ENCODE peak calls at places on chromosome 11, in nine cellular contexts. One of them, this sample, is unnamed. For H3K27me3, the result is how much of the 10 kb centered on the place peaks cover.

GRCh38 chr11:86091566-86091965 is 22.7 kb upstream of the PICALM start:
- DNase-seq in stomach: no peak
- DNase-seq in HepG2: no peak
- DNase-seq in sigmoid colon: no peak
- DNase-seq in tibial nerve: no peak
- DNase-seq in esophagus muscularis mucosa: no peak
- DNase-seq in transverse colon: no peak
- DNase-seq in K562: no peak
- DNase-seq in SK-N-SH: no peak
- DNase-seq in this sample: no peak

GRCh38 chr11:130145975-130146776 is 13.4 kb upstream of the ST14 start:
- DNase-seq in stomach: peak
- DNase-seq in HepG2: peak
- DNase-seq in sigmoid colon: no peak
- DNase-seq in tibial nerve: no peak
- DNase-seq in esophagus muscularis mucosa: no peak
- DNase-seq in transverse colon: peak
- DNase-seq in K562: no peak
- DNase-seq in SK-N-SH: no peak
- DNase-seq in this sample: no peak

GRCh38 chr11:108669711-108670110 is 4.8 kb downstream of the DDX10 start:
- DNase-seq in stomach: no peak
- DNase-seq in HepG2: no peak
- DNase-seq in sigmoid colon: no peak
- DNase-seq in tibial nerve: no peak
- DNase-seq in esophagus muscularis mucosa: no peak
- DNase-seq in transverse colon: no peak
- DNase-seq in K562: no peak
- DNase-seq in SK-N-SH: no peak
- DNase-seq in this sample: no peak

GRCh38 chr11:44727373-44728084 is 767 bp downstream of the TSPAN18 start:
- DNase-seq in stomach: peak
- DNase-seq in HepG2: peak
- DNase-seq in sigmoid colon: peak
- DNase-seq in tibial nerve: peak
- DNase-seq in esophagus muscularis mucosa: no peak
- DNase-seq in transverse colon: peak
- DNase-seq in K562: peak
- DNase-seq in SK-N-SH: peak
- DNase-seq in this sample: peak

GRCh38 chr11:115527534-115528125 is 23.4 kb upstream of the CADM1 start:
- DNase-seq in stomach: no peak
- DNase-seq in HepG2: no peak
- DNase-seq in sigmoid colon: no peak
- DNase-seq in tibial nerve: no peak
- DNase-seq in esophagus muscularis mucosa: no peak
- DNase-seq in transverse colon: no peak
- DNase-seq in K562: no peak
- DNase-seq in SK-N-SH: no peak
- DNase-seq in this sample: no peak

GRCh38 chr11:78380615-78381029 is 37.0 kb downstream of the GAB2 start:
- DNase-seq in stomach: no peak
- DNase-seq in HepG2: no peak
- DNase-seq in sigmoid colon: no peak
- DNase-seq in tibial nerve: no peak
- DNase-seq in esophagus muscularis mucosa: no peak
- DNase-seq in transverse colon: no peak
- DNase-seq in K562: no peak
- DNase-seq in SK-N-SH: no peak
- DNase-seq in this sample: no peak

GRCh38 chr11:134503104-134503503 is 91.1 kb upstream of the B3GAT1 start:
- DNase-seq in stomach: peak
- DNase-seq in HepG2: no peak
- DNase-seq in sigmoid colon: peak
- DNase-seq in tibial nerve: no peak
- DNase-seq in esophagus muscularis mucosa: no peak
- DNase-seq in transverse colon: no peak
- DNase-seq in K562: no peak
- DNase-seq in SK-N-SH: no peak
- DNase-seq in this sample: no peak

GRCh38 chr11:68396526-68396925 is 64.0 kb upstream of the PPP6R3 start:
- DNase-seq in stomach: no peak
- DNase-seq in HepG2: no peak
- DNase-seq in sigmoid colon: no peak
- DNase-seq in tibial nerve: no peak
- DNase-seq in esophagus muscularis mucosa: no peak
- DNase-seq in transverse colon: no peak
- DNase-seq in K562: no peak
- DNase-seq in SK-N-SH: no peak
- DNase-seq in this sample: no peak

GRCh38 chr11:9314291-9315077 is at the start of gene TMEM41B:
- DNase-seq in stomach: peak
- DNase-seq in HepG2: peak
- DNase-seq in sigmoid colon: peak
- DNase-seq in tibial nerve: peak
- DNase-seq in esophagus muscularis mucosa: peak
- DNase-seq in transverse colon: peak
- DNase-seq in K562: peak
- DNase-seq in SK-N-SH: peak
- DNase-seq in this sample: peak

GRCh38 chr11:47778878-47779483 is 11.8 kb upstream of the FNBP4 start:
- DNase-seq in stomach: no peak
- DNase-seq in HepG2: no peak
- DNase-seq in sigmoid colon: no peak
- DNase-seq in tibial nerve: no peak
- DNase-seq in esophagus muscularis mucosa: no peak
- DNase-seq in transverse colon: no peak
- DNase-seq in K562: no peak
- DNase-seq in SK-N-SH: no peak
- DNase-seq in this sample: no peak

GRCh38 chr11:111461460-111462240 is 50.5 kb downstream of the BTG4 start:
- DNase-seq in stomach: no peak
- DNase-seq in HepG2: no peak
- DNase-seq in sigmoid colon: no peak
- DNase-seq in tibial nerve: no peak
- DNase-seq in esophagus muscularis mucosa: peak
- DNase-seq in transverse colon: no peak
- DNase-seq in K562: no peak
- DNase-seq in SK-N-SH: peak
- DNase-seq in this sample: no peak

GRCh38 chr11:123221074-123221473 is 26.0 kb upstream of the CLMP start:
- DNase-seq in stomach: no peak
- DNase-seq in HepG2: no peak
- DNase-seq in sigmoid colon: peak
- DNase-seq in tibial nerve: no peak
- DNase-seq in esophagus muscularis mucosa: no peak
- DNase-seq in transverse colon: peak
- DNase-seq in K562: no peak
- DNase-seq in SK-N-SH: no peak
- DNase-seq in this sample: no peak

GRCh38 chr11:60978546-60979380 is 7.3 kb downstream of the CD6 start:
- DNase-seq in stomach: no peak
- DNase-seq in HepG2: no peak
- DNase-seq in sigmoid colon: no peak
- DNase-seq in tibial nerve: no peak
- DNase-seq in esophagus muscularis mucosa: no peak
- DNase-seq in transverse colon: no peak
- DNase-seq in K562: no peak
- DNase-seq in SK-N-SH: peak
- DNase-seq in this sample: no peak

GRCh38 chr11:78798567-78799170 is 224.0 kb upstream of the NARS2 start:
- DNase-seq in stomach: peak
- DNase-seq in HepG2: peak
- DNase-seq in sigmoid colon: peak
- DNase-seq in tibial nerve: peak
- DNase-seq in esophagus muscularis mucosa: peak
- DNase-seq in transverse colon: peak
- DNase-seq in K562: peak
- DNase-seq in SK-N-SH: peak
- DNase-seq in this sample: peak

GRCh38 chr11:34406413-34406812 is 32.3 kb upstream of the CAT start:
- DNase-seq in stomach: no peak
- DNase-seq in HepG2: no peak
- DNase-seq in sigmoid colon: no peak
- DNase-seq in tibial nerve: no peak
- DNase-seq in esophagus muscularis mucosa: no peak
- DNase-seq in transverse colon: no peak
- DNase-seq in K562: no peak
- DNase-seq in SK-N-SH: no peak
- DNase-seq in this sample: no peak

GRCh38 chr11:34411786-34412185 is 26.9 kb upstream of the CAT start:
- DNase-seq in stomach: no peak
- DNase-seq in HepG2: no peak
- DNase-seq in sigmoid colon: no peak
- DNase-seq in tibial nerve: no peak
- DNase-seq in esophagus muscularis mucosa: no peak
- DNase-seq in transverse colon: no peak
- DNase-seq in K562: no peak
- DNase-seq in SK-N-SH: no peak
- DNase-seq in this sample: no peak

GRCh38 chr11:34405079-34405858 is 33.5 kb upstream of the CAT start:
- DNase-seq in stomach: no peak
- DNase-seq in HepG2: no peak
- DNase-seq in sigmoid colon: no peak
- DNase-seq in tibial nerve: no peak
- DNase-seq in esophagus muscularis mucosa: no peak
- DNase-seq in transverse colon: no peak
- DNase-seq in K562: no peak
- DNase-seq in SK-N-SH: no peak
- DNase-seq in this sample: no peak

GRCh38 chr11:34407121-34407813 is 31.5 kb upstream of the CAT start:
- DNase-seq in stomach: peak
- DNase-seq in HepG2: peak
- DNase-seq in sigmoid colon: no peak
- DNase-seq in tibial nerve: no peak
- DNase-seq in esophagus muscularis mucosa: no peak
- DNase-seq in transverse colon: no peak
- DNase-seq in K562: no peak
- DNase-seq in SK-N-SH: no peak
- DNase-seq in this sample: no peak

GRCh38 chr11:34408580-34409172 is 30.1 kb upstream of the CAT start:
- DNase-seq in stomach: no peak
- DNase-seq in HepG2: no peak
- DNase-seq in sigmoid colon: no peak
- DNase-seq in tibial nerve: no peak
- DNase-seq in esophagus muscularis mucosa: no peak
- DNase-seq in transverse colon: no peak
- DNase-seq in K562: no peak
- DNase-seq in SK-N-SH: no peak
- DNase-seq in this sample: no peak
- H3K27me3 ChIP-seq in stomach: under half
- H3K27me3 ChIP-seq in HepG2: under half
- H3K27me3 ChIP-seq in sigmoid colon: under half
- H3K27me3 ChIP-seq in tibial nerve: under half
- H3K27me3 ChIP-seq in esophagus muscularis mucosa: under half
- H3K27me3 ChIP-seq in transverse colon: under half
- H3K27me3 ChIP-seq in K562: under half
- H3K27me3 ChIP-seq in SK-N-SH: under half
- H3K27me3 ChIP-seq in this sample: under half

GRCh38 chr11:66274219-66274618 is 3.8 kb upstream of the CNIH2 start:
- DNase-seq in stomach: no peak
- DNase-seq in HepG2: no peak
- DNase-seq in sigmoid colon: no peak
- DNase-seq in tibial nerve: no peak
- DNase-seq in esophagus muscularis mucosa: no peak
- DNase-seq in transverse colon: no peak
- DNase-seq in K562: no peak
- DNase-seq in SK-N-SH: no peak
- DNase-seq in this sample: no peak
- TF ChIP-seq EP300 in stomach: no peak
- TF ChIP-seq EP300 in HepG2: no peak
- TF ChIP-seq EP300 in sigmoid colon: no peak
- TF ChIP-seq EP300 in tibial nerve: no peak
- TF ChIP-seq EP300 in esophagus muscularis mucosa: no peak
- TF ChIP-seq EP300 in transverse colon: no peak
- TF ChIP-seq EP300 in K562: no peak
- TF ChIP-seq EP300 in SK-N-SH: no peak
- TF ChIP-seq EP300 in this sample: no peak

GRCh38 chr11:2146051-2146450 is 6.9 kb upstream of the IGF2 start:
- DNase-seq in stomach: no peak
- DNase-seq in HepG2: no peak
- DNase-seq in sigmoid colon: no peak
- DNase-seq in tibial nerve: no peak
- DNase-seq in esophagus muscularis mucosa: no peak
- DNase-seq in transverse colon: no peak
- DNase-seq in K562: no peak
- DNase-seq in SK-N-SH: no peak
- DNase-seq in this sample: no peak

GRCh38 chr11:2149471-2150205 is 10.4 kb upstream of the IGF2 start:
- DNase-seq in stomach: no peak
- DNase-seq in HepG2: no peak
- DNase-seq in sigmoid colon: no peak
- DNase-seq in tibial nerve: no peak
- DNase-seq in esophagus muscularis mucosa: no peak
- DNase-seq in transverse colon: no peak
- DNase-seq in K562: no peak
- DNase-seq in SK-N-SH: no peak
- DNase-seq in this sample: no peak

GRCh38 chr11:2144549-2145220 is 5.5 kb upstream of the IGF2 start:
- DNase-seq in stomach: no peak
- DNase-seq in HepG2: no peak
- DNase-seq in sigmoid colon: no peak
- DNase-seq in tibial nerve: no peak
- DNase-seq in esophagus muscularis mucosa: no peak
- DNase-seq in transverse colon: no peak
- DNase-seq in K562: no peak
- DNase-seq in SK-N-SH: no peak
- DNase-seq in this sample: no peak

GRCh38 chr11:2148253-2149000 is 9.2 kb upstream of the IGF2 start:
- DNase-seq in stomach: no peak
- DNase-seq in HepG2: no peak
- DNase-seq in sigmoid colon: no peak
- DNase-seq in tibial nerve: no peak
- DNase-seq in esophagus muscularis mucosa: no peak
- DNase-seq in transverse colon: no peak
- DNase-seq in K562: no peak
- DNase-seq in SK-N-SH: no peak
- DNase-seq in this sample: no peak

GRCh38 chr11:2147391-2147790 is 8.2 kb upstream of the IGF2 start:
- DNase-seq in stomach: no peak
- DNase-seq in HepG2: no peak
- DNase-seq in sigmoid colon: no peak
- DNase-seq in tibial nerve: no peak
- DNase-seq in esophagus muscularis mucosa: no peak
- DNase-seq in transverse colon: no peak
- DNase-seq in K562: no peak
- DNase-seq in SK-N-SH: no peak
- DNase-seq in this sample: no peak
- H3K27me3 ChIP-seq in stomach: half or more
- H3K27me3 ChIP-seq in HepG2: under half
- H3K27me3 ChIP-seq in sigmoid colon: under half
- H3K27me3 ChIP-seq in tibial nerve: under half
- H3K27me3 ChIP-seq in esophagus muscularis mucosa: under half
- H3K27me3 ChIP-seq in transverse colon: half or more
- H3K27me3 ChIP-seq in K562: under half
- H3K27me3 ChIP-seq in SK-N-SH: half or more
- H3K27me3 ChIP-seq in this sample: under half

DNA sequence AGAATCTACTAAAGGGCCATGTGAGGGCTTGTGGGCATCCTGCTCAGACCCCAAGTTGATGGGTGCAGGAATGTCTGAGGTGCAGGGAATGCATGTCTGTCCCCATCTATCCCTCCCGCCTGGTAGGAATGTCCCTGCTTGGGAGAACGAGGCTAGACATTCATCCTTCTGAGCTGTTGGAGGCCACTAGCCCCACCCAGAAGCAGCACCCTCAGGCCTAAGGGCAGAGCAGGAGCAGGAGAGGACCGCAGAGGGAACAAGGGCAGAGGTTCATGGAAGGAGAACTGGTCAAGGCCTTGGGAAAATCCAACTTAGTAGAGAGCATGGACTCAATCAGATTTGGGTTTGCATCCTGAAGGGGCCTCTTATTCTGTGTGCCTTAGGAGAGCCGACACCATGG is 22.1 kb upstream of the LMO1 start:
- DNase-seq in stomach: no peak
- DNase-seq in HepG2: no peak
- DNase-seq in sigmoid colon: peak
- DNase-seq in tibial nerve: no peak
- DNase-seq in esophagus muscularis mucosa: no peak
- DNase-seq in transverse colon: no peak
- DNase-seq in K562: no peak
- DNase-seq in SK-N-SH: no peak
- DNase-seq in this sample: no peak
- TF ChIP-seq EP300 in stomach: no peak
- TF ChIP-seq EP300 in HepG2: no peak
- TF ChIP-seq EP300 in sigmoid colon: no peak
- TF ChIP-seq EP300 in tibial nerve: no peak
- TF ChIP-seq EP300 in esophagus muscularis mucosa: no peak
- TF ChIP-seq EP300 in transverse colon: no peak
- TF ChIP-seq EP300 in K562: no peak
- TF ChIP-seq EP300 in SK-N-SH: no peak
- TF ChIP-seq EP300 in this sample: no peak

This sample was measured in ovary.